ENCODE peak calls at places on chromosome 12, in four cellular contexts. U is CD4-positive, alpha-beta memory T cell; T is kidney; R is A549. Z is an unnamed sample.
A peak's percentile ranks its signal among the peaks of the same experiment; 100 is the strongest.

GRCh38 chr12:49956663-49957569 is 4.8 kb upstream of the AQP5 start:
- DNase-seq in U (no peak), T (peak; percentile 30), R (no peak), Z (no peak)

GRCh38 chr12:95473440-95473946 is 459 bp upstream of the METAP2 start:
- DNase-seq in U (peak; percentile 53), T (no peak), R (peak; percentile 43), Z (peak; percentile 6)

GRCh38 chr12:49867580-49868341 is 24.9 kb upstream of the BCDIN3D start:
- DNase-seq in U (no peak), T (peak; percentile 52), R (no peak), Z (no peak)

GRCh38 chr12:105674871-105675699 is 344.6 kb downstream of the C12orf75 start:
- DNase-seq in U (no peak), T (no peak), R (no peak), Z (no peak)

GRCh38 chr12:95351745-95352144 is 122.2 kb upstream of the METAP2 start:
- DNase-seq in U (no peak), T (no peak), R (no peak), Z (no peak)

GRCh38 chr12:117832459-117833457 is 136.0 kb downstream of the KSR2 start:
- DNase-seq in U (no peak), T (no peak), R (peak; percentile 21), Z (no peak)

GRCh38 chr12:39935275-39935674 is 170.6 kb downstream of the SLC2A13 start:
- DNase-seq in U (no peak), T (no peak), R (no peak), Z (no peak)

GRCh38 chr12:50106907-50107306 is 3.1 kb downstream of the GPD1 start:
- DNase-seq in U (no peak), T (no peak), R (no peak), Z (no peak)

GRCh38 chr12:132347471-132347855 is 18.1 kb upstream of the GALNT9 start:
- DNase-seq in U (no peak), T (peak; percentile 65), R (no peak), Z (no peak)

GRCh38 chr12:3295648-3296408 is 195.2 kb upstream of the PRMT8 start:
- DNase-seq in U (no peak), T (no peak), R (no peak), Z (no peak)

GRCh38 chr12:65606008-65606766 is 218.1 kb upstream of the HMGA2 start:
- DNase-seq in U (no peak), T (no peak), R (no peak), Z (no peak)

GRCh38 chr12:131828671-131829350 is 618 bp downstream of the MMP17 start:
- DNase-seq in U (no peak), T (no peak), R (no peak), Z (no peak)

GRCh38 chr12:106000376-106001104 is 138.2 kb downstream of the NUAK1 start:
- DNase-seq in U (no peak), T (no peak), R (no peak), Z (no peak)

DNA sequence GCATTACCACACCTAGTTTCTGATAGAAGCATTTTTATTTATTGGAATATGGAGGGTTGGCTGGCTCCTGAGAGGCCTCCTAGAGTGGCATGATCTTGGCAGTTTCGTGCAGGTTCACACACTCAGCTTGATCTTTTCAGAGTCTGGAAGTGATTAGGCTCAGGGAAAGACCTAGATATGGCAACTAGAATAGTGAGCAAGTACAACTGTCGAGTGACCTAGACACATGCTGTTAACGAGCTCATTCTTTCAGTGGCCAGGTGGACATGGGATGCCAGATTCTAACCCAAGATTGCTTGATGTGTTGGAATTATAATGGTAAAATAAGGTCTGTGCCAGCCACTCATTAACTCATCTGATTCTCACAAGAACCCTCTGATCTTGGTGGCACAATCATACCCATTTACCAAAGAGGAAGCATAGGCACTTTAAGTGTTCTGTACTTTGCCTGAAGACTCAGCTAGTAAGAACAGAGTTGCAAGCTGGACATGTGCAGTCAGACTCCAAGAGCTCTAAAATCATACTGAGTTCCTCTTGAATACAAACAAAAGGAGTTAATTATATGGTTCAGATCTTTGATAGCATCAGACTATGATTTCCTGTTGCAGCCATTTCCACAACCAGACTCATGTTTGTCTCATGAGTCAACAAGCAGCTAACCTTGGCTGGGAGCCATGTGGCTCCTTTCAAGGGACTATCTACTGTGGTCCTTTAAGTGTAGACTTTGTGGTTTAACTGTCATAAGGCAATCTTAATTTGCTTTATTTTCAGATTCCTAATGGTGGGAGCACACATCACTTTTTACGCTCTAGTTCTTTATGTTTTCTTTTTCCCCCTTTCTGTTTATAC is 144.2 kb downstream of the PLEKHA5 start:
- DNase-seq in U (peak; percentile 62), T (peak; percentile 89), R (peak; percentile 55), Z (peak; percentile 56)
- H3K27ac ChIP-seq in U (no peak overlapping the region), T (no peak overlapping the region), R (peak overlapping the region; percentile 67), Z (no peak overlapping the region)

GRCh38 chr12:53805801-53806200 is 54.0 kb upstream of the CISTR start:
- DNase-seq in U (no peak), T (no peak), R (no peak), Z (no peak)

GRCh38 chr12:53804429-53804828 is 52.6 kb upstream of the CISTR start:
- DNase-seq in U (no peak), T (no peak), R (no peak), Z (no peak)

GRCh38 chr12:53806689-53807088 is 54.9 kb upstream of the CISTR start:
- DNase-seq in U (no peak), T (no peak), R (no peak), Z (no peak)

GRCh38 chr12:53803703-53804102 is 51.9 kb upstream of the CISTR start:
- DNase-seq in U (no peak), T (no peak), R (no peak), Z (no peak)

DNA sequence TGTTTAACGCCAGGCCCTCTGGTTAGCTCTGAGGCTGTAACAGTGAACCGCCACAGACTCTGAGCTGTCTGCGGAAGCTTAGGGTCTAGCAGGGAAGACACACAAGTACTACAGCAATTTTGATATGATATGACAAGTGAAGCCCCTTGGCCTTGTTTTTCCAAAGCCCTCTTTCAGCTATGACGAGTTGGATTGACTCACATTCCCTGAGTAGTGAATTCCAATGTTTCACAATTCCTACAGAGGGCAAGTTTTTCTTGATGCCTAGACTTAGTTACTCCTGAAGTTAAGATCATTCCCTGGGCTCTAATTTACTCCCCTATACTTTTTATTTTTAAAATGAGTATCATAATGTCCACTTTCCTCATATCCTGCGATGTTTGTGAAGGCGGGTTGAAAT is 53.3 kb upstream of the CISTR start:
- DNase-seq in U (no peak), T (no peak), R (no peak), Z (no peak)
- H3K4me3 ChIP-seq in U (no peak overlapping the region), T (no peak overlapping the region), R (no peak overlapping the region), Z (no peak overlapping the region)

GRCh38 chr12:110557300-110557699 is 25.8 kb downstream of the PPTC7 start:
- DNase-seq in U (no peak), T (no peak), R (no peak), Z (no peak)

GRCh38 chr12:110564471-110564991 is 18.6 kb downstream of the PPTC7 start:
- DNase-seq in U (no peak), T (no peak), R (no peak), Z (no peak)

GRCh38 chr12:110563702-110564470 is 19.2 kb downstream of the PPTC7 start:
- DNase-seq in U (no peak), T (no peak), R (no peak), Z (no peak)

GRCh38 chr12:110560048-110560447 is 23.1 kb downstream of the PPTC7 start:
- DNase-seq in U (no peak), T (no peak), R (no peak), Z (no peak)

GRCh38 chr12:110561471-110562201 is 21.5 kb downstream of the PPTC7 start:
- DNase-seq in U (no peak), T (no peak), R (no peak), Z (no peak)
- H3K27ac ChIP-seq in U (no peak overlapping the region), T (peak overlapping the region; percentile 37), R (peak overlapping the region; percentile 73), Z (peak overlapping the region; percentile 49)

GRCh38 chr12:63978519-63978918 is 134.0 kb downstream of the SRGAP1 start:
- DNase-seq in U (no peak), T (no peak), R (peak; percentile 26), Z (no peak)
- H3K4me3 ChIP-seq in U (no peak overlapping the region), T (no peak overlapping the region), R (no peak overlapping the region), Z (no peak overlapping the region)

GRCh38 chr12:113238309-113238708 is 17.0 kb downstream of the TPCN1 start:
- DNase-seq in U (no peak), T (peak; percentile 41), R (no peak), Z (no peak)
- H3K27ac ChIP-seq in U (no peak overlapping the region), T (no peak overlapping the region), R (no peak overlapping the region), Z (no peak overlapping the region)

GRCh38 chr12:124755801-124756148 is 107.9 kb downstream of the SCARB1 start:
- DNase-seq in U (no peak), T (no peak), R (no peak), Z (no peak)

GRCh38 chr12:124753993-124754392 is 109.7 kb downstream of the SCARB1 start:
- DNase-seq in U (no peak), T (no peak), R (no peak), Z (no peak)

GRCh38 chr12:124756151-124756550 is 107.5 kb downstream of the SCARB1 start:
- DNase-seq in U (no peak), T (no peak), R (no peak), Z (no peak)

GRCh38 chr12:124754491-124754890 is 109.2 kb downstream of the SCARB1 start:
- DNase-seq in U (no peak), T (no peak), R (no peak), Z (no peak)

GRCh38 chr12:124754949-124755800 is 108.5 kb downstream of the SCARB1 start:
- DNase-seq in U (no peak), T (peak; percentile 96), R (no peak), Z (no peak)
- H3K4me3 ChIP-seq in U (no peak overlapping the region), T (no peak overlapping the region), R (no peak overlapping the region), Z (no peak overlapping the region)

DNA sequence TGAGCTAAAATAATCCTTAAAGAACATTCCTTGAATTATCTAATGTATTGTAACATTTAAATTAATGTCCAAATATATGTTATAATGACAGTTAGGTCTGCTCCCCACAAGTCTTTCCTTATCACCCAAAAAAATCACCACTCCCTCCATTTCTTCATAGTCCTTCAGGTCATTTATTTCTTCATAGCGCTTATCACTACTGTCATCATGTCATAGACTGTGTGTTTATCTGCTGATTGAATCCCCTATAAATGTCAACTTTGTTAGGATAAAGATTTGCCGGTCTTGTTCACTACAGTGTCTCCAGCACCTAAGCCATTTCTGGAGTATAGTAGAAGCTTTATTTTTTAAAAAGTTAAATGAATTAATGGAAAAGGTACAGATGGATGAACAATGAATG is 11.9 kb downstream of the LUM start:
- DNase-seq in U (no peak), T (no peak), R (no peak), Z (no peak)
- H3K27ac ChIP-seq in U (no peak overlapping the region), T (no peak overlapping the region), R (no peak overlapping the region), Z (no peak overlapping the region)

GRCh38 chr12:80715850-80716249 is 862 bp upstream of the MYF5 start:
- DNase-seq in U (no peak), T (no peak), R (no peak), Z (no peak)

GRCh38 chr12:80714846-80715245 is 1.9 kb upstream of the MYF5 start:
- DNase-seq in U (no peak), T (no peak), R (no peak), Z (no peak)

GRCh38 chr12:80712866-80713265 is 3.8 kb upstream of the MYF5 start:
- DNase-seq in U (no peak), T (no peak), R (no peak), Z (no peak)

GRCh38 chr12:80713419-80713818 is 3.3 kb upstream of the MYF5 start:
- DNase-seq in U (no peak), T (no peak), R (no peak), Z (no peak)

GRCh38 chr12:80714055-80714454 is 2.7 kb upstream of the MYF5 start:
- DNase-seq in U (no peak), T (no peak), R (no peak), Z (no peak)
- H3K4me3 ChIP-seq in U (no peak overlapping the region), T (peak overlapping the region; percentile 47), R (no peak overlapping the region), Z (no peak overlapping the region)